ENCODE peak calls at places on chromosomes 1 and 21, in six cellular contexts. One of them, this sample, is unnamed. For H3K27me3, the result is how much of the 10 kb centered on the place peaks cover.

GRCh38 chr1:113809651-113810602 is 2.3 kb downstream of the RSBN1 start:
- DNase-seq in lower lobe of right lung: no peak
- DNase-seq in neuronal stem cell: no peak
- DNase-seq in testis: no peak
- DNase-seq in fibroblast of lung: peak
- DNase-seq in brain microvascular endothelial cell: no peak
- DNase-seq in this sample: no peak

GRCh38 chr1:195663549-195664280 is 944.5 kb downstream of the KCNT2 start:
- DNase-seq in lower lobe of right lung: no peak
- DNase-seq in neuronal stem cell: no peak
- DNase-seq in testis: no peak
- DNase-seq in fibroblast of lung: peak
- DNase-seq in brain microvascular endothelial cell: peak
- DNase-seq in this sample: peak

GRCh38 chr21:30256100-30256499 is 26.6 kb downstream of the KRTAP24-1 start:
- DNase-seq in lower lobe of right lung: no peak
- DNase-seq in neuronal stem cell: no peak
- DNase-seq in testis: no peak
- DNase-seq in fibroblast of lung: no peak
- DNase-seq in brain microvascular endothelial cell: no peak
- DNase-seq in this sample: no peak

GRCh38 chr1:5238351-5239123 is 584.1 kb downstream of the AJAP1 start:
- DNase-seq in lower lobe of right lung: no peak
- DNase-seq in neuronal stem cell: no peak
- DNase-seq in testis: peak
- DNase-seq in fibroblast of lung: no peak
- DNase-seq in brain microvascular endothelial cell: no peak
- DNase-seq in this sample: no peak

GRCh38 chr1:27306071-27306470 is 15.9 kb upstream of the TMEM222 start:
- DNase-seq in lower lobe of right lung: no peak
- DNase-seq in neuronal stem cell: no peak
- DNase-seq in testis: no peak
- DNase-seq in fibroblast of lung: no peak
- DNase-seq in brain microvascular endothelial cell: no peak
- DNase-seq in this sample: no peak

GRCh38 chr1:35726814-35727433 is 8.2 kb upstream of the C1orf216 start:
- DNase-seq in lower lobe of right lung: peak
- DNase-seq in neuronal stem cell: no peak
- DNase-seq in testis: peak
- DNase-seq in fibroblast of lung: peak
- DNase-seq in brain microvascular endothelial cell: peak
- DNase-seq in this sample: peak

GRCh38 chr1:53982034-53982761 is 35.8 kb downstream of the LDLRAD1 start:
- DNase-seq in lower lobe of right lung: peak
- DNase-seq in neuronal stem cell: peak
- DNase-seq in testis: peak
- DNase-seq in fibroblast of lung: peak
- DNase-seq in brain microvascular endothelial cell: peak
- DNase-seq in this sample: peak

GRCh38 chr21:17688912-17689874 is 76.5 kb upstream of the BTG3 start:
- DNase-seq in lower lobe of right lung: peak
- DNase-seq in neuronal stem cell: no peak
- DNase-seq in testis: peak
- DNase-seq in fibroblast of lung: peak
- DNase-seq in brain microvascular endothelial cell: peak
- DNase-seq in this sample: peak

GRCh38 chr1:186304982-186305949 is 69.8 kb downstream of the TPR start:
- DNase-seq in lower lobe of right lung: no peak
- DNase-seq in neuronal stem cell: peak
- DNase-seq in testis: no peak
- DNase-seq in fibroblast of lung: peak
- DNase-seq in brain microvascular endothelial cell: peak
- DNase-seq in this sample: no peak

GRCh38 chr1:34358636-34359035 is 181.9 kb downstream of the C1orf94 start:
- DNase-seq in lower lobe of right lung: no peak
- DNase-seq in neuronal stem cell: no peak
- DNase-seq in testis: no peak
- DNase-seq in fibroblast of lung: no peak
- DNase-seq in brain microvascular endothelial cell: no peak
- DNase-seq in this sample: no peak

GRCh38 chr1:53145942-53146708 is 3.7 kb upstream of the SLC1A7 start:
- DNase-seq in lower lobe of right lung: peak
- DNase-seq in neuronal stem cell: no peak
- DNase-seq in testis: no peak
- DNase-seq in fibroblast of lung: peak
- DNase-seq in brain microvascular endothelial cell: peak
- DNase-seq in this sample: peak

GRCh38 chr1:204150702-204151561 is 912 bp downstream of the ETNK2 start:
- DNase-seq in lower lobe of right lung: peak
- DNase-seq in neuronal stem cell: no peak
- DNase-seq in testis: peak
- DNase-seq in fibroblast of lung: no peak
- DNase-seq in brain microvascular endothelial cell: no peak
- DNase-seq in this sample: no peak

GRCh38 chr1:89842547-89843278 is 21.9 kb downstream of the LRRC8D start:
- DNase-seq in lower lobe of right lung: no peak
- DNase-seq in neuronal stem cell: no peak
- DNase-seq in testis: peak
- DNase-seq in fibroblast of lung: peak
- DNase-seq in brain microvascular endothelial cell: peak
- DNase-seq in this sample: no peak

DNA sequence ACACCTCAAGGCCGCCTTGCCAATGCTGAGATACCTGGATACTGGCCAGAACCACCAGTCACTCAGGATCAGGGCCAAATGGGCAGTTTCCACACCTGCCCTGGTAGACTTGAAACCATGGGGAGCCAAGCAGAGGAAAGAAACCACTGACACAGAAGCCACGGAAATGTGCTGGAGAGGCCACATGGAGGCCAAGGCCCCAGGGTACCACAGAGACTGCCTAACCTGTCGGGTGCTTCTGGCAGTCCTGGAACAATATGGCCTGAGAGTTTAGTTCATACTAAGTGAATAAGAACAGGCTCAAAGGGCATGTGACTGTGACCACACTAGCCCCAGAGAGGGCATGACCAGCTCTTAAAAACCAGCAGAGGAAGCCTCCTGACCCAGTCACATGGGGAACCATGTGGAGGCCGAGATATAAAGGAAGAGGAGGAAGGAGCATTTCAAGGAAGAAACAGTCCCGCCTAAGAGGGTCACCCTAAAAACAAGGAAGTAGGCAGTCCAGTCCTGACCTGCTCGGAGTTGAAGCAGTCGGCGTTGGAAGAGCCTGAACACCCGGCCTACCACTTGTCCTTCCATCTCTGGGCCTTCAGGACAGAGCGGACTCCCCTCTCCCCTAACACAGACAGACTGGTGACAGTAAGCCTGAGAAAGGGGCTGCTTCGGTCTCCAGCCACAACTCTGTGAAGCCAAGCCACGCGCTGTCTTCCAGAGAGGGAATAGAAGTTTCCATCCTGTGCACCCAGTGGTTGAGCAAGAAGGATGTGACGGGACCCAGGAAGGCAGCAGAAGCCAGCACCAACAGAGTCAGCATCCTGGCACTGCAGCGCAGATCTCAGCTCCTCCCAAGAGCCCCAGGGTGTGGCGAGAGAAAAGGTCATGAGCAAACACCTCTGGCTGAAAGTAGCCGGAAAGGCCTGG is at the start of gene DENND2D:
- DNase-seq in lower lobe of right lung: peak
- DNase-seq in neuronal stem cell: no peak
- DNase-seq in testis: peak
- DNase-seq in fibroblast of lung: no peak
- DNase-seq in brain microvascular endothelial cell: no peak
- DNase-seq in this sample: no peak
- H3K4me3 ChIP-seq in lower lobe of right lung: peak
- H3K4me3 ChIP-seq in neuronal stem cell: no peak
- H3K4me3 ChIP-seq in testis: no peak
- H3K4me3 ChIP-seq in fibroblast of lung: no peak
- H3K4me3 ChIP-seq in brain microvascular endothelial cell: no peak
- H3K4me3 ChIP-seq in this sample: no peak

DNA sequence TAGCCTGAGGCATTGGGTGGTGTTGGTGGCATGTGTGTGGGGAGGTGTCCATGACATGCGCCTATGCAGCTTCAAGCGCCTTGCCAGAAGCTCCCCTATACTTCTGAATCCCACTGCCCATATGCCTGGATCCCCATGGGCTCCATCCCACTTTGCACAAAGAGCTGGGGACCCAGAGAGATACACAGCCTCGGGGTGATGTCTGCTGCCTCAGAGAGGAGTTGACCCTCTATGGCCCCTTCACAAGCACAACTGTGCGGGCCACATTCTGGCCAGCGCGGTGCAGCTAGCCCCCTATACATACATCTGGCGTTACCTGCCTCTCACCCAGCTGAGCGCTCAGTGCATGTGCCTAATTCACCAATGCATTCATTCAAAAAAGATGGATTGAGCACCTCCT is 9.6 kb upstream of the PTPRF start:
- DNase-seq in lower lobe of right lung: no peak
- DNase-seq in neuronal stem cell: no peak
- DNase-seq in testis: no peak
- DNase-seq in fibroblast of lung: no peak
- DNase-seq in brain microvascular endothelial cell: no peak
- DNase-seq in this sample: no peak
- H3K27me3 ChIP-seq in lower lobe of right lung: under half
- H3K27me3 ChIP-seq in neuronal stem cell: under half
- H3K27me3 ChIP-seq in testis: under half
- H3K27me3 ChIP-seq in fibroblast of lung: under half
- H3K27me3 ChIP-seq in brain microvascular endothelial cell: under half
- H3K27me3 ChIP-seq in this sample: under half

GRCh38 chr1:182771187-182771984 is 18.2 kb upstream of the NPL start:
- DNase-seq in lower lobe of right lung: no peak
- DNase-seq in neuronal stem cell: no peak
- DNase-seq in testis: no peak
- DNase-seq in fibroblast of lung: no peak
- DNase-seq in brain microvascular endothelial cell: no peak
- DNase-seq in this sample: no peak
- H3K4me3 ChIP-seq in lower lobe of right lung: no peak
- H3K4me3 ChIP-seq in neuronal stem cell: no peak
- H3K4me3 ChIP-seq in testis: no peak
- H3K4me3 ChIP-seq in fibroblast of lung: no peak
- H3K4me3 ChIP-seq in brain microvascular endothelial cell: no peak
- H3K4me3 ChIP-seq in this sample: no peak

GRCh38 chr1:24990136-24990535 is 60.1 kb upstream of the RUNX3 start:
- DNase-seq in lower lobe of right lung: no peak
- DNase-seq in neuronal stem cell: no peak
- DNase-seq in testis: no peak
- DNase-seq in fibroblast of lung: no peak
- DNase-seq in brain microvascular endothelial cell: no peak
- DNase-seq in this sample: no peak

GRCh38 chr1:24987424-24987823 is 57.3 kb upstream of the RUNX3 start:
- DNase-seq in lower lobe of right lung: no peak
- DNase-seq in neuronal stem cell: no peak
- DNase-seq in testis: no peak
- DNase-seq in fibroblast of lung: no peak
- DNase-seq in brain microvascular endothelial cell: no peak
- DNase-seq in this sample: no peak

GRCh38 chr1:24989082-24989481 is 59.0 kb upstream of the RUNX3 start:
- DNase-seq in lower lobe of right lung: no peak
- DNase-seq in neuronal stem cell: no peak
- DNase-seq in testis: no peak
- DNase-seq in fibroblast of lung: no peak
- DNase-seq in brain microvascular endothelial cell: no peak
- DNase-seq in this sample: no peak

GRCh38 chr1:24987875-24988559 is 57.9 kb upstream of the RUNX3 start:
- DNase-seq in lower lobe of right lung: no peak
- DNase-seq in neuronal stem cell: no peak
- DNase-seq in testis: no peak
- DNase-seq in fibroblast of lung: no peak
- DNase-seq in brain microvascular endothelial cell: no peak
- DNase-seq in this sample: no peak

GRCh38 chr1:24988560-24988912 is 58.5 kb upstream of the RUNX3 start:
- DNase-seq in lower lobe of right lung: no peak
- DNase-seq in neuronal stem cell: no peak
- DNase-seq in testis: no peak
- DNase-seq in fibroblast of lung: no peak
- DNase-seq in brain microvascular endothelial cell: no peak
- DNase-seq in this sample: no peak
- H3K27me3 ChIP-seq in lower lobe of right lung: under half
- H3K27me3 ChIP-seq in neuronal stem cell: under half
- H3K27me3 ChIP-seq in testis: under half
- H3K27me3 ChIP-seq in fibroblast of lung: under half
- H3K27me3 ChIP-seq in brain microvascular endothelial cell: under half
- H3K27me3 ChIP-seq in this sample: under half

This sample was measured in MG63.